ENCODE peak calls at places on chromosomes 7 and 10, in nine cellular contexts. R, D, A, J, K, O, V, B and M are unnamed samples.

GRCh38 chr10:71124921-71125748 is 87.2 kb upstream of the UNC5B start:
- DNase-seq in D (no peak), B (no peak), V (no peak), R (no peak), A (no peak), J (peak), K (no peak), O (no peak), M (peak)

GRCh38 chr10:89887830-89888229 is 186.4 kb downstream of the KIF20B start:
- DNase-seq in B (peak), O (peak), V (no peak), R (peak), D (no peak), A (no peak), J (no peak), K (no peak), M (peak)

GRCh38 chr10:77457266-77457665 is 180.3 kb downstream of the KCNMA1 start:
- DNase-seq in O (no peak), R (no peak), A (no peak), V (no peak), J (no peak), D (no peak), K (no peak), B (no peak), M (no peak)

GRCh38 chr7:28107960-28108359 is 72.6 kb downstream of the JAZF1 start:
- DNase-seq in B (peak), O (no peak), A (no peak), V (no peak), J (no peak), D (no peak), K (no peak), R (no peak), M (no peak)

GRCh38 chr10:78437407-78437768 is 403.7 kb downstream of the RPS24 start:
- DNase-seq in D (no peak), B (no peak), V (no peak), R (no peak), O (peak), A (no peak), K (no peak), J (no peak), M (no peak)

GRCh38 chr7:102912742-102913141 is at the start of gene LRRC17:
- DNase-seq in K (no peak), O (no peak), V (no peak), B (peak), D (no peak), R (no peak), A (no peak), J (no peak), M (no peak)

GRCh38 chr7:41996381-41997035 is 240.5 kb downstream of the GLI3 start:
- DNase-seq in J (no peak), A (no peak), K (no peak), O (no peak), D (peak), V (no peak), B (peak), R (no peak), M (no peak)

GRCh38 chr7:11427686-11428273 is 404.2 kb downstream of the THSD7A start:
- DNase-seq in K (no peak), A (no peak), J (no peak), V (no peak), B (peak), O (peak), R (peak), D (peak), M (peak)

GRCh38 chr7:146002431-146003078 is 114.0 kb upstream of the CNTNAP2 start:
- DNase-seq in J (no peak), B (no peak), K (no peak), V (no peak), R (no peak), D (no peak), O (peak), A (no peak), M (no peak)

GRCh38 chr10:116271593-116272496 is 1.2 kb downstream of the GFRA1 start:
- DNase-seq in R (peak), K (no peak), V (no peak), J (no peak), O (no peak), B (no peak), D (no peak), A (no peak), M (peak)

GRCh38 chr10:103560886-103561285 is 67.4 kb downstream of the NEURL1 start:
- DNase-seq in K (no peak), D (no peak), A (no peak), R (no peak), V (no peak), J (no peak), O (no peak), B (no peak), M (no peak)

GRCh38 chr7:99628471-99629465 is 12.0 kb downstream of the ZSCAN25 start:
- DNase-seq in O (no peak), R (no peak), J (no peak), A (no peak), B (no peak), V (no peak), D (no peak), K (no peak), M (no peak)

GRCh38 chr7:22320416-22320815 is 36.5 kb downstream of the RAPGEF5 start:
- DNase-seq in K (no peak), O (no peak), D (peak), A (no peak), J (no peak), R (no peak), B (no peak), V (no peak), M (no peak)

DNA sequence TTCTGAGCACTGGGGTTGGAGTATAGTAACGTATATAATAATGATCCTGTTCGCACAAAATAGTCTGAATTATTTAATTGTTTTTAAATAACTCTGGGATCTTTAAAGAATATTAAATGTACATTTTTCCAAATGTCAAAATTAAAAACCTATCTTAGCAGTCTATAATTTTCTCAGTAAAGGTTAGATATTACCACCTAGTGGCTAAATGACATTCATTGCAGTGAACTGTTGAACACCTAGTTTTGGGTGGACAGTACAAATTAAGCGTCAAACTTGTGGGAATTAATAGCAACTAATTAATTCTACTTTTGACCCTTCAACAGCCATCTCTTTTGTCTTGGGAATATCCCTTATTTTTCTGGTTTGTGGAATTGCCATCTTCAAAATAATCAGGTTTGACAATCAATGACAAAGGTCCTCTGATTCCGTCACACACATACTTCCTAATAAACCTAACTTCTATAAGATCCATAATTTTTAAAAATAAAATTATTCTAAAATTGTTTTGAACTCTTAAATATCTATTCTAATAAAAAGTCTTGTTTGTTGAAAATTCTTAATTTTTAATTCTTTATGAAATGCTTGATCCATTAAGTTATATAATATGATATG is 165.7 kb downstream of the SEMA3D start:
- DNase-seq in A (no peak), D (no peak), K (no peak), V (no peak), O (no peak), B (peak), J (no peak), R (no peak), M (no peak)
- TF ChIP-seq CTCF in A (peak), D (peak), K (peak), V (peak), O (peak), B (peak), J (peak), R (no peak), M (no peak)

GRCh38 chr10:122206471-122207065 is 64.5 kb upstream of the BTBD16 start:
- DNase-seq in V (no peak), R (no peak), J (no peak), D (no peak), O (no peak), B (peak), K (no peak), A (no peak), M (no peak)
- TF ChIP-seq CTCF in V (no peak), R (no peak), J (no peak), D (no peak), O (no peak), B (peak), K (peak), A (no peak), M (no peak)

GRCh38 chr7:135558337-135558767 is 635 bp downstream of the NUP205 start:
- DNase-seq in A (no peak), V (peak), O (peak), B (peak), K (no peak), J (no peak), R (peak), D (no peak), M (peak)
- TF ChIP-seq CTCF in A (peak), V (no peak), O (peak), B (peak), K (peak), J (peak), R (peak), D (peak), M (peak)

GRCh38 chr7:44325811-44326241 is 432 bp upstream of the CAMK2B start:
- DNase-seq in A (no peak), R (no peak), J (no peak), K (no peak), V (no peak), B (no peak), O (no peak), D (no peak), M (peak)
- TF ChIP-seq CTCF in A (no peak), R (no peak), J (no peak), K (peak), V (no peak), B (no peak), O (no peak), D (no peak), M (no peak)

DNA sequence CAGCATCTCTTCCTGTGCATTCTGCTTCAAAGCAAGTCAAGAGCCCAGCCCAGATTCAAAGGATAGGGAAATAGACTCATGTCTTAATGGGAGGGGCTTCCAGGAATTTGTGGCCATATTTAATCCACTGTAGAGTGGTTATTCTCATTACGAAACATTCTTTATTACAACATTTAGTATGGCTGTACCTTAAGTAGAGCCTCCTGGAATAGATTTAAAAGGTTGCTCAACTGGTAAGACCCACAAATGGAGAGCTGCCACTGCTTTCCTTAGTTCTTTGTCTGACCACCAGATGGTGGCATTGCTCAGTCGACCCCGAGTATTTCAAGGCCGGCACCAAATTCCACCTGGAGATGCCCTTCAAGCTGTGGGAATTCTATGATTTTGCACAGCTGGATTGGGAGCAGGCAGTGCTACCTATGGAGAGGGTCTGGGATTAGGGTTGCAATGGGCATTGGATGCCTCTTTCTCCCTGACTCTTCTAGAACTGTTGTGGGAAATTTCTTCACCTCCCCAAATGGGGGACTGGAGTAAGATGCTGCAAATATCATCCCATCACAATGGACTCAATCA is 102.2 kb downstream of the RBM20 start:
- DNase-seq in A (peak), V (no peak), D (no peak), R (peak), J (no peak), K (no peak), B (peak), O (peak), M (peak)
- TF ChIP-seq CTCF in A (peak), V (peak), D (peak), R (peak), J (peak), K (peak), B (peak), O (peak), M (peak)

GRCh38 chr10:7817984-7818294 is 366 bp upstream of the TAF3 start:
- DNase-seq in V (no peak), R (no peak), A (no peak), K (no peak), D (no peak), B (no peak), J (no peak), O (no peak), M (no peak)

GRCh38 chr10:7813481-7813880 is 4.8 kb upstream of the TAF3 start:
- DNase-seq in A (no peak), K (no peak), D (no peak), B (no peak), R (no peak), O (no peak), V (no peak), J (no peak), M (no peak)

GRCh38 chr10:7817576-7817975 is 729 bp upstream of the TAF3 start:
- DNase-seq in O (no peak), D (no peak), B (no peak), J (no peak), A (no peak), V (no peak), R (no peak), K (no peak), M (no peak)

GRCh38 chr10:7819126-7819470 is 793 bp downstream of the TAF3 start:
- DNase-seq in J (no peak), R (peak), D (no peak), V (no peak), O (peak), K (no peak), B (peak), A (no peak), M (peak)

GRCh38 chr10:7818295-7819125 is at the start of gene TAF3:
- DNase-seq in J (peak), D (no peak), K (peak), A (peak), R (peak), O (peak), V (peak), B (peak), M (peak)
- TF ChIP-seq CTCF in J (no peak), D (no peak), K (no peak), A (no peak), R (no peak), O (no peak), V (no peak), B (no peak), M (no peak)

DNA sequence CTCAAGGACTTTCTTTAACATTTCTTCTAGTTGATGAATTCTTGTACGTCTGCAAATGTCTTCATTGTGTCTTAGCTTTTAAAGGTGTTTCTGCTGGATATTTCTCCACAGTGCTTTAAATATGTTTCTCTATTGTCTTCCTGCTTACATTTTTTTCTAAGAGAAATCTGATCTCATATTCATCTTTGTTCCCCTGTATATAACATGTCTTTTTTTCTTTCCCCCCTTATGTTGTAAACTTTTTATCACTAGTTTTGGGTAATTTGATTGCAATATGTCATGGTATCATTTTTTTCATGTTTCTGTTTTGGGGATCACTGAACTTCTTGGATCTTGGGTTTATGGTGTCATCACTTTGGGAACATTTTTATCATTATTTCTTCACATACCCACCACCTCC is 7.5 kb downstream of the RBAK start:
- DNase-seq in V (no peak), O (no peak), R (no peak), K (no peak), J (no peak), B (no peak), A (no peak), D (no peak), M (no peak)
- TF ChIP-seq CTCF in V (no peak), O (no peak), R (no peak), K (no peak), J (no peak), B (no peak), A (no peak), D (no peak), M (no peak)